ENCODE peak calls at places on chromosomes 7 and 10, in four cellular contexts. P, F, D and I are unnamed samples.

GRCh38 chr7:80154656-80155325 is 20.2 kb downstream of the GNAI1 start:
- DNase-seq in P (no peak), F (no peak), D (peak), I (peak)

GRCh38 chr7:48786951-48787350 is 137.4 kb upstream of the CDC14C start:
- DNase-seq in P (no peak), F (no peak), D (no peak), I (no peak)

GRCh38 chr10:2980791-2981360 is 86.5 kb upstream of the PFKP start:
- DNase-seq in P (no peak), F (no peak), D (peak), I (peak)

GRCh38 chr7:103445228-103446020 is 583 bp downstream of the SLC26A5 start:
- DNase-seq in P (no peak), F (no peak), D (peak), I (peak)

GRCh38 chr10:102397222-102398171 is 2.0 kb downstream of the NFKB2 start:
- DNase-seq in P (no peak), F (no peak), D (no peak), I (no peak)

GRCh38 chr10:12333382-12334185 is 15.8 kb upstream of the CAMK1D start:
- DNase-seq in P (peak), F (peak), D (peak), I (peak)

GRCh38 chr10:98424308-98425254 is 9.6 kb upstream of the PYROXD2 start:
- DNase-seq in P (no peak), F (no peak), D (no peak), I (no peak)

GRCh38 chr7:138865843-138866242 is 67.8 kb upstream of the ATP6V0A4 start:
- DNase-seq in P (no peak), F (no peak), D (no peak), I (peak)